ENCODE peak calls at places on chromosomes 11 and 22, in eight cellular contexts. B, D, V, M, G, N, C and A are unnamed samples.

GRCh38 chr11:31262761-31263160 is 106.8 kb downstream of the DCDC1 start:
- DNase-seq in B (no peak), D (no peak), V (no peak), M (peak), G (peak), N (peak), C (no peak), A (peak)

GRCh38 chr22:34454598-34454997 is 534.3 kb upstream of the LARGE1 start:
- DNase-seq in B (no peak), D (no peak), V (no peak), M (no peak), G (no peak), N (no peak), C (no peak), A (no peak)

GRCh38 chr22:32735516-32735915 is 66.0 kb upstream of the TIMP3 start:
- DNase-seq in B (no peak), D (no peak), V (no peak), M (no peak), G (no peak), N (no peak), C (no peak), A (no peak)

GRCh38 chr22:27747396-27748256 is 53.9 kb downstream of the MN1 start:
- DNase-seq in B (no peak), D (no peak), V (no peak), M (no peak), G (peak), N (no peak), C (no peak), A (no peak)

GRCh38 chr11:72303179-72303578 is 59.2 kb upstream of the PHOX2A start:
- DNase-seq in B (no peak), D (no peak), V (no peak), M (peak), G (no peak), N (no peak), C (no peak), A (no peak)

GRCh38 chr11:105177658-105178057 is 38.1 kb upstream of the CARD18 start:
- DNase-seq in B (no peak), D (no peak), V (no peak), M (peak), G (peak), N (peak), C (no peak), A (peak)

GRCh38 chr22:24331468-24332440 is 61.1 kb downstream of the SPECC1L start:
- DNase-seq in B (no peak), D (no peak), V (no peak), M (no peak), G (no peak), N (no peak), C (no peak), A (no peak)

GRCh38 chr11:19027829-19028595 is 32.5 kb downstream of the MRGPRX2 start:
- DNase-seq in B (no peak), D (no peak), V (no peak), M (peak), G (peak), N (peak), C (peak), A (peak)

GRCh38 chr11:13939952-13940610 is 22.4 kb upstream of the SPON1 start:
- DNase-seq in B (no peak), D (no peak), V (no peak), M (no peak), G (no peak), N (peak), C (no peak), A (no peak)

GRCh38 chr11:96149743-96150555 is 193.0 kb downstream of the MAML2 start:
- DNase-seq in B (no peak), D (no peak), V (no peak), M (no peak), G (peak), N (peak), C (no peak), A (peak)